ENCODE peak calls at places on chromosomes 16 and 17, in six cellular contexts. One of them, this sample, is unnamed.

GRCh38 chr17:19388791-19389190 is 1.8 kb upstream of the MFAP4 start:
- DNase-seq in COR-L47: no peak
- DNase-seq in astrocyte of the spinal cord: no peak
- DNase-seq in stimulated activated CD4-positive, alpha-beta T cell treated with anti-CD3 and anti-CD28 coated beads, Interleukin-1b, Interleukin-23, amount 100 ng/mL, for 48 hours: no peak
- DNase-seq in uterus: peak; percentile 69
- DNase-seq in retina: no peak
- DNase-seq in this sample: no peak

GRCh38 chr16:70381604-70382342 is 35.1 kb downstream of the DDX19A start:
- DNase-seq in COR-L47: peak; percentile 45
- DNase-seq in astrocyte of the spinal cord: no peak
- DNase-seq in stimulated activated CD4-positive, alpha-beta T cell treated with anti-CD3 and anti-CD28 coated beads, Interleukin-1b, Interleukin-23, amount 100 ng/mL, for 48 hours: no peak
- DNase-seq in uterus: no peak
- DNase-seq in retina: no peak
- DNase-seq in this sample: no peak

GRCh38 chr17:50163846-50164696 is 1.7 kb upstream of the SGCA start:
- DNase-seq in COR-L47: no peak
- DNase-seq in astrocyte of the spinal cord: no peak
- DNase-seq in stimulated activated CD4-positive, alpha-beta T cell treated with anti-CD3 and anti-CD28 coated beads, Interleukin-1b, Interleukin-23, amount 100 ng/mL, for 48 hours: no peak
- DNase-seq in uterus: no peak
- DNase-seq in retina: no peak
- DNase-seq in this sample: no peak

GRCh38 chr16:10600792-10601443 is 20.5 kb upstream of the EMP2 start:
- DNase-seq in COR-L47: no peak
- DNase-seq in astrocyte of the spinal cord: no peak
- DNase-seq in stimulated activated CD4-positive, alpha-beta T cell treated with anti-CD3 and anti-CD28 coated beads, Interleukin-1b, Interleukin-23, amount 100 ng/mL, for 48 hours: no peak
- DNase-seq in uterus: no peak
- DNase-seq in retina: no peak
- DNase-seq in this sample: no peak

GRCh38 chr17:7932949-7933348 is 943 bp downstream of the CNTROB start:
- DNase-seq in COR-L47: no peak
- DNase-seq in astrocyte of the spinal cord: peak; percentile 65
- DNase-seq in stimulated activated CD4-positive, alpha-beta T cell treated with anti-CD3 and anti-CD28 coated beads, Interleukin-1b, Interleukin-23, amount 100 ng/mL, for 48 hours: peak; percentile 30
- DNase-seq in uterus: peak; percentile 53
- DNase-seq in retina: no peak
- DNase-seq in this sample: no peak

GRCh38 chr17:80849119-80849518 is 142.5 kb upstream of the CHMP6 start:
- DNase-seq in COR-L47: no peak
- DNase-seq in astrocyte of the spinal cord: no peak
- DNase-seq in stimulated activated CD4-positive, alpha-beta T cell treated with anti-CD3 and anti-CD28 coated beads, Interleukin-1b, Interleukin-23, amount 100 ng/mL, for 48 hours: no peak
- DNase-seq in uterus: no peak
- DNase-seq in retina: no peak
- DNase-seq in this sample: no peak

GRCh38 chr17:69358688-69359596 is 32.0 kb upstream of the ABCA5 start:
- DNase-seq in COR-L47: peak; percentile 19
- DNase-seq in astrocyte of the spinal cord: no peak
- DNase-seq in stimulated activated CD4-positive, alpha-beta T cell treated with anti-CD3 and anti-CD28 coated beads, Interleukin-1b, Interleukin-23, amount 100 ng/mL, for 48 hours: no peak
- DNase-seq in uterus: no peak
- DNase-seq in retina: peak; percentile 2
- DNase-seq in this sample: no peak

GRCh38 chr17:15273141-15273793 is 8.1 kb upstream of the PMP22 start:
- DNase-seq in COR-L47: no peak
- DNase-seq in astrocyte of the spinal cord: peak; percentile 90
- DNase-seq in stimulated activated CD4-positive, alpha-beta T cell treated with anti-CD3 and anti-CD28 coated beads, Interleukin-1b, Interleukin-23, amount 100 ng/mL, for 48 hours: no peak
- DNase-seq in uterus: peak; percentile 62
- DNase-seq in retina: no peak
- DNase-seq in this sample: no peak

GRCh38 chr16:1731073-1731472 is 25.1 kb downstream of the MAPK8IP3 start:
- DNase-seq in COR-L47: no peak
- DNase-seq in astrocyte of the spinal cord: no peak
- DNase-seq in stimulated activated CD4-positive, alpha-beta T cell treated with anti-CD3 and anti-CD28 coated beads, Interleukin-1b, Interleukin-23, amount 100 ng/mL, for 48 hours: no peak
- DNase-seq in uterus: no peak
- DNase-seq in retina: no peak
- DNase-seq in this sample: no peak

GRCh38 chr16:88818610-88818874 is 6.8 kb upstream of the APRT start:
- DNase-seq in COR-L47: no peak
- DNase-seq in astrocyte of the spinal cord: no peak
- DNase-seq in stimulated activated CD4-positive, alpha-beta T cell treated with anti-CD3 and anti-CD28 coated beads, Interleukin-1b, Interleukin-23, amount 100 ng/mL, for 48 hours: no peak
- DNase-seq in uterus: no peak
- DNase-seq in retina: no peak
- DNase-seq in this sample: no peak

GRCh38 chr17:30318190-30318589 is 15.7 kb downstream of the TMIGD1 start:
- DNase-seq in COR-L47: no peak
- DNase-seq in astrocyte of the spinal cord: no peak
- DNase-seq in stimulated activated CD4-positive, alpha-beta T cell treated with anti-CD3 and anti-CD28 coated beads, Interleukin-1b, Interleukin-23, amount 100 ng/mL, for 48 hours: no peak
- DNase-seq in uterus: no peak
- DNase-seq in retina: no peak
- DNase-seq in this sample: no peak

GRCh38 chr17:76659928-76660614 is 16.5 kb upstream of the ST6GALNAC1 start:
- DNase-seq in COR-L47: peak; percentile 15
- DNase-seq in astrocyte of the spinal cord: no peak
- DNase-seq in stimulated activated CD4-positive, alpha-beta T cell treated with anti-CD3 and anti-CD28 coated beads, Interleukin-1b, Interleukin-23, amount 100 ng/mL, for 48 hours: no peak
- DNase-seq in uterus: no peak
- DNase-seq in retina: peak; percentile 32
- DNase-seq in this sample: no peak

GRCh38 chr17:66426397-66427033 is 124.1 kb downstream of the PRKCA start:
- DNase-seq in COR-L47: peak; percentile 18
- DNase-seq in astrocyte of the spinal cord: no peak
- DNase-seq in stimulated activated CD4-positive, alpha-beta T cell treated with anti-CD3 and anti-CD28 coated beads, Interleukin-1b, Interleukin-23, amount 100 ng/mL, for 48 hours: peak; percentile 25
- DNase-seq in uterus: no peak
- DNase-seq in retina: no peak
- DNase-seq in this sample: no peak

GRCh38 chr16:88063201-88063773 is 112.1 kb downstream of the BANP start:
- DNase-seq in COR-L47: no peak
- DNase-seq in astrocyte of the spinal cord: peak; percentile 50
- DNase-seq in stimulated activated CD4-positive, alpha-beta T cell treated with anti-CD3 and anti-CD28 coated beads, Interleukin-1b, Interleukin-23, amount 100 ng/mL, for 48 hours: no peak
- DNase-seq in uterus: peak; percentile 68
- DNase-seq in retina: no peak
- DNase-seq in this sample: no peak

GRCh38 chr16:303760-304505 is 21.0 kb downstream of the PDIA2 start:
- DNase-seq in COR-L47: no peak
- DNase-seq in astrocyte of the spinal cord: no peak
- DNase-seq in stimulated activated CD4-positive, alpha-beta T cell treated with anti-CD3 and anti-CD28 coated beads, Interleukin-1b, Interleukin-23, amount 100 ng/mL, for 48 hours: no peak
- DNase-seq in uterus: no peak
- DNase-seq in retina: no peak
- DNase-seq in this sample: no peak

GRCh38 chr16:86384263-86384649 is 126.1 kb upstream of the FOXF1 start:
- DNase-seq in COR-L47: no peak
- DNase-seq in astrocyte of the spinal cord: no peak
- DNase-seq in stimulated activated CD4-positive, alpha-beta T cell treated with anti-CD3 and anti-CD28 coated beads, Interleukin-1b, Interleukin-23, amount 100 ng/mL, for 48 hours: no peak
- DNase-seq in uterus: no peak
- DNase-seq in retina: no peak
- DNase-seq in this sample: no peak

GRCh38 chr16:74740795-74741304 is 33.8 kb downstream of the FA2H start:
- DNase-seq in COR-L47: no peak
- DNase-seq in astrocyte of the spinal cord: peak; percentile 20
- DNase-seq in stimulated activated CD4-positive, alpha-beta T cell treated with anti-CD3 and anti-CD28 coated beads, Interleukin-1b, Interleukin-23, amount 100 ng/mL, for 48 hours: no peak
- DNase-seq in uterus: no peak
- DNase-seq in retina: no peak
- DNase-seq in this sample: no peak

GRCh38 chr17:55547027-55547670 is 35.9 kb upstream of the SMIM36 start:
- DNase-seq in COR-L47: no peak
- DNase-seq in astrocyte of the spinal cord: peak; percentile 22
- DNase-seq in stimulated activated CD4-positive, alpha-beta T cell treated with anti-CD3 and anti-CD28 coated beads, Interleukin-1b, Interleukin-23, amount 100 ng/mL, for 48 hours: no peak
- DNase-seq in uterus: no peak
- DNase-seq in retina: no peak
- DNase-seq in this sample: no peak

GRCh38 chr16:11302977-11303376 is 21.8 kb upstream of the PRM1 start:
- DNase-seq in COR-L47: peak; percentile 58
- DNase-seq in astrocyte of the spinal cord: no peak
- DNase-seq in stimulated activated CD4-positive, alpha-beta T cell treated with anti-CD3 and anti-CD28 coated beads, Interleukin-1b, Interleukin-23, amount 100 ng/mL, for 48 hours: no peak
- DNase-seq in uterus: no peak
- DNase-seq in retina: no peak
- DNase-seq in this sample: no peak

GRCh38 chr17:66985838-66986237 is 21.3 kb downstream of the CACNG4 start:
- DNase-seq in COR-L47: no peak
- DNase-seq in astrocyte of the spinal cord: no peak
- DNase-seq in stimulated activated CD4-positive, alpha-beta T cell treated with anti-CD3 and anti-CD28 coated beads, Interleukin-1b, Interleukin-23, amount 100 ng/mL, for 48 hours: no peak
- DNase-seq in uterus: no peak
- DNase-seq in retina: no peak
- DNase-seq in this sample: no peak

GRCh38 chr17:28416703-28417311 is 10.8 kb upstream of the SLC46A1 start:
- DNase-seq in COR-L47: peak; percentile 55
- DNase-seq in astrocyte of the spinal cord: peak; percentile 43
- DNase-seq in stimulated activated CD4-positive, alpha-beta T cell treated with anti-CD3 and anti-CD28 coated beads, Interleukin-1b, Interleukin-23, amount 100 ng/mL, for 48 hours: peak; percentile 52
- DNase-seq in uterus: no peak
- DNase-seq in retina: peak; percentile 46
- DNase-seq in this sample: peak; percentile 14

GRCh38 chr17:53176629-53177028 is 646.1 kb upstream of the KIF2B start:
- DNase-seq in COR-L47: no peak
- DNase-seq in astrocyte of the spinal cord: no peak
- DNase-seq in stimulated activated CD4-positive, alpha-beta T cell treated with anti-CD3 and anti-CD28 coated beads, Interleukin-1b, Interleukin-23, amount 100 ng/mL, for 48 hours: no peak
- DNase-seq in uterus: no peak
- DNase-seq in retina: no peak
- DNase-seq in this sample: no peak

GRCh38 chr17:34665150-34665802 is 85.9 kb downstream of the TMEM132E start:
- DNase-seq in COR-L47: no peak
- DNase-seq in astrocyte of the spinal cord: no peak
- DNase-seq in stimulated activated CD4-positive, alpha-beta T cell treated with anti-CD3 and anti-CD28 coated beads, Interleukin-1b, Interleukin-23, amount 100 ng/mL, for 48 hours: peak; percentile 3
- DNase-seq in uterus: no peak
- DNase-seq in retina: no peak
- DNase-seq in this sample: no peak

GRCh38 chr16:81137012-81137335 is 40.8 kb upstream of the GCSH start:
- DNase-seq in COR-L47: no peak
- DNase-seq in astrocyte of the spinal cord: peak; percentile 20
- DNase-seq in stimulated activated CD4-positive, alpha-beta T cell treated with anti-CD3 and anti-CD28 coated beads, Interleukin-1b, Interleukin-23, amount 100 ng/mL, for 48 hours: no peak
- DNase-seq in uterus: no peak
- DNase-seq in retina: no peak
- DNase-seq in this sample: no peak

GRCh38 chr16:8924214-8924613 is 39.5 kb downstream of the USP7 start:
- DNase-seq in COR-L47: no peak
- DNase-seq in astrocyte of the spinal cord: no peak
- DNase-seq in stimulated activated CD4-positive, alpha-beta T cell treated with anti-CD3 and anti-CD28 coated beads, Interleukin-1b, Interleukin-23, amount 100 ng/mL, for 48 hours: no peak
- DNase-seq in uterus: no peak
- DNase-seq in retina: no peak
- DNase-seq in this sample: no peak

GRCh38 chr17:35630530-35631148 is 43.5 kb downstream of the AP2B1 start:
- DNase-seq in COR-L47: no peak
- DNase-seq in astrocyte of the spinal cord: peak; percentile 40
- DNase-seq in stimulated activated CD4-positive, alpha-beta T cell treated with anti-CD3 and anti-CD28 coated beads, Interleukin-1b, Interleukin-23, amount 100 ng/mL, for 48 hours: no peak
- DNase-seq in uterus: no peak
- DNase-seq in retina: no peak
- DNase-seq in this sample: peak; percentile 68